ENCODE peak calls at places on chromosomes 5 and 9, in six cellular contexts. W is progenitor cell of endocrine pancreas; G is left cardiac atrium; P is activated CD8-positive, alpha-beta T cell treated with anti-CD3 and anti-CD28 coated beads for 36 hours; R is cardiac muscle cell; T is Calu3. U is an unnamed sample.
A peak's percentile ranks its signal among the peaks of the same experiment; 100 is the strongest.

GRCh38 chr5:14236757-14237156 is 93.6 kb downstream of the TRIO start:
- DNase-seq in G (no peak), T (no peak), R (no peak), P (no peak), W (no peak), U (no peak)

GRCh38 chr9:3323714-3324113 is 202.1 kb downstream of the RFX3 start:
- DNase-seq in G (no peak), W (no peak), P (no peak), T (no peak), R (no peak), U (no peak)

GRCh38 chr9:136312436-136312835 is 8.5 kb upstream of the CCDC187 start:
- DNase-seq in R (peak; percentile 53), W (no peak), T (peak; percentile 52), P (peak; percentile 61), G (no peak), U (peak; percentile 26)

GRCh38 chr5:38780950-38781349 is 64.9 kb upstream of the OSMR start:
- DNase-seq in P (no peak), W (no peak), T (peak; percentile 23), G (peak; percentile 81), R (peak; percentile 95), U (no peak)

GRCh38 chr5:141182248-141182647 is at the start of gene PCDHB16:
- DNase-seq in T (no peak), G (no peak), P (peak; percentile 13), W (no peak), R (peak; percentile 3), U (no peak)

GRCh38 chr9:123364241-123364824 is 8.3 kb downstream of the CRB2 start:
- DNase-seq in W (no peak), G (peak; percentile 55), T (no peak), R (peak; percentile 88), P (no peak), U (no peak)

GRCh38 chr5:145848854-145849253 is 13.7 kb upstream of the PRELID2 start:
- DNase-seq in R (no peak), G (no peak), T (no peak), W (no peak), P (no peak), U (no peak)

GRCh38 chr9:114153761-114154596 is 1.4 kb upstream of the COL27A1 start:
- DNase-seq in T (peak; percentile 49), G (no peak), W (peak; percentile 59), P (peak; percentile 15), R (peak; percentile 42), U (no peak)

GRCh38 chr5:170426149-170426767 is 37.1 kb upstream of the KCNMB1 start:
- DNase-seq in T (no peak), R (no peak), P (no peak), G (no peak), W (no peak), U (no peak)

GRCh38 chr5:148808864-148809642 is 17.4 kb upstream of the ADRB2 start:
- DNase-seq in W (no peak), R (no peak), P (peak; percentile 55), G (no peak), T (no peak), U (peak; percentile 81)

GRCh38 chr5:82984786-82985762 is 92.1 kb downstream of the TMEM167A start:
- DNase-seq in R (no peak), T (no peak), W (no peak), P (no peak), G (no peak), U (no peak)

GRCh38 chr9:89623925-89624420 is 19.2 kb downstream of the GADD45G start:
- DNase-seq in T (no peak), W (no peak), P (no peak), G (no peak), R (no peak), U (no peak)

GRCh38 chr5:13987843-13988464 is 43.5 kb upstream of the DNAH5 start:
- DNase-seq in G (peak; percentile 40), P (peak; percentile 40), W (peak; percentile 21), T (peak; percentile 70), R (peak; percentile 72), U (peak; percentile 47)

GRCh38 chr9:107504585-107505455 is 15.3 kb upstream of the KLF4 start:
- DNase-seq in T (peak; percentile 32), R (peak; percentile 75), W (no peak), P (no peak), G (peak; percentile 70), U (no peak)

GRCh38 chr5:39520232-39520572 is 95.4 kb upstream of the DAB2 start:
- DNase-seq in G (no peak), W (no peak), T (no peak), R (peak; percentile 94), P (no peak), U (no peak)

GRCh38 chr5:160333726-160334125 is 21.4 kb upstream of the CCNJL start:
- DNase-seq in R (peak; percentile 76), W (no peak), T (no peak), P (no peak), G (no peak), U (no peak)

GRCh38 chr5:140295414-140295813 is 7.5 kb downstream of the PFDN1 start:
- DNase-seq in P (peak; percentile 31), R (peak; percentile 95), G (peak; percentile 55), T (peak; percentile 63), W (no peak), U (peak; percentile 45)

GRCh38 chr5:143929486-143929885 is 117.5 kb downstream of the HMHB1 start:
- DNase-seq in W (no peak), G (no peak), P (no peak), R (no peak), T (no peak), U (no peak)

GRCh38 chr5:19891658-19892057 is 96.3 kb downstream of the CDH18 start:
- DNase-seq in G (no peak), T (no peak), P (no peak), R (peak; percentile 5), W (no peak), U (no peak)

GRCh38 chr5:912356-913091 is 19.8 kb downstream of the TRIP13 start:
- DNase-seq in G (no peak), W (no peak), P (peak; percentile 76), R (peak; percentile 91), T (no peak), U (no peak)

GRCh38 chr5:33091571-33092363 is 349.0 kb upstream of the TARS1 start:
- DNase-seq in P (no peak), G (no peak), T (no peak), R (peak; percentile 71), W (no peak), U (no peak)

GRCh38 chr9:13431137-13431536 is 151.6 kb upstream of the MPDZ start:
- DNase-seq in R (no peak), W (no peak), P (no peak), G (no peak), T (no peak), U (no peak)

GRCh38 chr5:114018178-114018577 is 343.7 kb upstream of the KCNN2 start:
- DNase-seq in W (no peak), R (no peak), P (no peak), G (no peak), T (no peak), U (no peak)

GRCh38 chr5:14552017-14552416 is 29.6 kb upstream of the OTULINL start:
- DNase-seq in R (peak; percentile 43), T (no peak), W (no peak), P (no peak), G (no peak), U (no peak)